ENCODE peak calls at places on chromosomes 6 and 20, in six cellular contexts. Q is HCT116, H is AG10803, C is GM20000, N is fibroblast of villous mesenchyme, G is H9. W is an unnamed sample.

GRCh38 chr20:50366270-50367103 is 143.7 kb upstream of the PTPN1 start:
- DNase-seq in C (no peak), Q (no peak), N (peak; percentile 96), G (no peak), H (peak; percentile 14), W (peak; percentile 8)

GRCh38 chr6:72619883-72620696 is 1.8 kb upstream of the KCNQ5 start:
- DNase-seq in C (peak; percentile 83), N (no peak), H (peak; percentile 42), G (peak; percentile 63), Q (no peak), W (no peak)

GRCh38 chr6:113293106-113293505 is 564.0 kb upstream of the MARCKS start:
- DNase-seq in C (peak; percentile 12), G (no peak), Q (no peak), N (no peak), H (peak; percentile 51), W (no peak)

GRCh38 chr20:1330075-1330830 is 1.3 kb upstream of the SDCBP2 start:
- DNase-seq in G (no peak), C (no peak), Q (no peak), N (peak; percentile 72), H (peak; percentile 38), W (no peak)

GRCh38 chr6:91691449-91691848 is 1104.6 kb upstream of the MAP3K7 start:
- DNase-seq in Q (no peak), H (no peak), C (no peak), G (no peak), N (no peak), W (no peak)

GRCh38 chr6:126480268-126480667 is 140.4 kb downstream of the CENPW start:
- DNase-seq in Q (no peak), N (no peak), C (no peak), G (no peak), H (no peak), W (no peak)

GRCh38 chr6:12718025-12718424 is 1.5 kb downstream of the PHACTR1 start:
- DNase-seq in G (no peak), Q (no peak), H (peak; percentile 89), N (no peak), C (no peak), W (no peak)

GRCh38 chr6:29705389-29706231 is 17.6 kb upstream of the HLA-F start:
- DNase-seq in N (peak; percentile 42), G (peak; percentile 47), Q (peak; percentile 48), H (peak; percentile 53), C (no peak), W (peak; percentile 13)

GRCh38 chr20:33658510-33658909 is 3.6 kb upstream of the C20orf144 start:
- DNase-seq in G (no peak), H (no peak), C (no peak), N (no peak), Q (no peak), W (no peak)

GRCh38 chr6:130967502-130968469 is 95.3 kb downstream of the EPB41L2 start:
- DNase-seq in N (no peak), G (no peak), C (no peak), Q (no peak), H (no peak), W (no peak)

GRCh38 chr6:157800420-157801237 is 22.4 kb upstream of the SNX9 start:
- DNase-seq in G (no peak), C (peak; percentile 61), N (peak; percentile 51), Q (no peak), H (peak; percentile 67), W (peak; percentile 46)

GRCh38 chr6:2186516-2186915 is 58.9 kb downstream of the GMDS start:
- DNase-seq in Q (no peak), C (peak; percentile 69), N (no peak), H (no peak), G (no peak), W (no peak)

GRCh38 chr20:61251529-61252393 is at the start of gene CDH4:
- DNase-seq in C (no peak), N (peak; percentile 8), H (no peak), Q (no peak), G (peak; percentile 45), W (no peak)

GRCh38 chr6:68876792-68877493 is 241.9 kb downstream of the ADGRB3 start:
- DNase-seq in H (peak; percentile 12), Q (no peak), G (no peak), N (peak; percentile 19), C (peak; percentile 17), W (no peak)

GRCh38 chr6:20134613-20135012 is 77.7 kb downstream of the MBOAT1 start:
- DNase-seq in C (no peak), G (no peak), N (no peak), Q (no peak), H (no peak), W (no peak)

GRCh38 chr6:25232478-25232877 is 46.7 kb upstream of the CARMIL1 start:
- DNase-seq in H (peak; percentile 86), C (no peak), Q (no peak), G (no peak), N (no peak), W (peak; percentile 59)

GRCh38 chr6:78324213-78324612 is 543.1 kb upstream of the IRAK1BP1 start:
- DNase-seq in H (no peak), C (no peak), Q (no peak), N (peak; percentile 13), G (no peak), W (no peak)

GRCh38 chr6:137879301-137879700 is 12.2 kb downstream of the TNFAIP3 start:
- DNase-seq in H (no peak), G (peak; percentile 34), C (no peak), Q (no peak), N (no peak), W (no peak)

GRCh38 chr6:137878070-137878809 is 11.2 kb downstream of the TNFAIP3 start:
- DNase-seq in G (no peak), C (no peak), H (no peak), Q (no peak), N (no peak), W (no peak)

GRCh38 chr6:137877113-137877512 is 10.1 kb downstream of the TNFAIP3 start:
- DNase-seq in Q (no peak), G (no peak), C (no peak), H (no peak), N (no peak), W (no peak)

GRCh38 chr6:137879885-137880430 is 12.9 kb downstream of the TNFAIP3 start:
- DNase-seq in Q (no peak), N (no peak), G (peak; percentile 34), C (no peak), H (no peak), W (no peak)

GRCh38 chr6:137878810-137879285 is 11.8 kb downstream of the TNFAIP3 start:
- DNase-seq in C (no peak), Q (no peak), H (no peak), G (peak; percentile 89), N (no peak), W (no peak)
- TF ChIP-seq CTCF in C (no peak), Q (no peak), H (peak; percentile 28), G (peak; percentile 67), N (no peak), W (no peak)

DNA sequence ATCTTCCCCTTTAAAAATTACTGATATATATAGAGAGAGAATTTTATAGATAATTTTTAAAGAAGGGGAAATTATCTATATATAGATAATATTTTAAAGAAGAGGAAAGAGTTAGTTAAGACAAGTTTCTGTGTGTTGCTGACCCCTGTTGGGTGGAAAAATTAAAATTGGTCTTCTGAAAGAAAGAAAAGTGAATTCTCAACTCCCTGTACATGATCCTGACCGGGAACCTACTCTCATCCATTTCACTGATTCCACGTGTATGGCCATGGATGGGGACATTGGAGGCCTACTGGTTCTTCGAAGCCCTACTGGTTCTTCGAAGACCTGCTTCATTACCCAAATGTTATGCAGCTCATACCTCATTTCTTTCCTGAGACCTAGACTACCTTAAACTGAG is 53.0 kb upstream of the TCF21 start:
- DNase-seq in Q (no peak), C (no peak), H (peak; percentile 14), N (peak; percentile 29), G (no peak), W (no peak)
- TF ChIP-seq CTCF in Q (no peak), C (no peak), H (peak; percentile 39), N (peak; percentile 28), G (no peak), W (no peak)

DNA sequence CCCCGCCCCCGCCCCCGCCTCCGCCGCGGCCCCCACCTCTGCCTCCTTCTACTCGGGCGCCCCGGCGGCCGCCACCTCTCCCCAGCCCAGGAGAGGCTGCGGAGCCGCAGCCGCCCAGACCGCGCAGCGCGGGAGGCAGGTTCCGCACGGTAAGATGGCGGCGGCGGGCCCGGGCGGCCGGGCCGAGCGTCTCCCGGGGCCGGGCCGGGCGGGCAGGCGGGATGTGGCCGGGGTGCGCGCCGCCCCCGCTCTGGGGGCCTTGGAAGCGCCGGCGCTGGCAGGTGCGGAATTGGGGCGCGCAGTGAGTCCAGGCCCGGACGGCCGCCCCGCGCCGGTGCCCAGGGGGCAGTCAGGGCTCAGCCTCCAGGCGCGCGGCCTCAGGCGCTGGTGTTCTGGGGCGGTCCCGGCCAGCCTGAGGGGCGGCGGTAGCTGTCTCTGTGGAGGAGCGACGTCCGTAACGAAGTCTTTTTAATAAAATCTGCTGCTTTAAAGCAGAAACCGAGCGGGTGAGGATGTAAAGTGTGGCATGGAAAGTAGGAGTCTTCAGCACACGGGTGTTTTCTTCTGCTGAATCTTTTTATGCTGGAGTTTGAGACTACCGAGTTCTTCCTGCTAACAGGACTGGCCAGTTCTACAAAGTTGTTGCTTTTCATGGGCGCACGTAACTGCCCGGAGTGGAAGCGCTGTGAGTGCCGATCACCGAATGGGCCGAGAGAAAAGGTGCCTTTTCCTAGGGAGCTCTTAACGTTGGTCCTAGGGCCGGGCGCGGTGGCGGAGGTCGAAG is at the start of gene GID8:
- DNase-seq in H (no peak), Q (no peak), G (no peak), N (peak; percentile 63), C (no peak), W (no peak)
- TF ChIP-seq CTCF in H (no peak), Q (no peak), G (no peak), N (no peak), C (no peak), W (no peak)

DNA sequence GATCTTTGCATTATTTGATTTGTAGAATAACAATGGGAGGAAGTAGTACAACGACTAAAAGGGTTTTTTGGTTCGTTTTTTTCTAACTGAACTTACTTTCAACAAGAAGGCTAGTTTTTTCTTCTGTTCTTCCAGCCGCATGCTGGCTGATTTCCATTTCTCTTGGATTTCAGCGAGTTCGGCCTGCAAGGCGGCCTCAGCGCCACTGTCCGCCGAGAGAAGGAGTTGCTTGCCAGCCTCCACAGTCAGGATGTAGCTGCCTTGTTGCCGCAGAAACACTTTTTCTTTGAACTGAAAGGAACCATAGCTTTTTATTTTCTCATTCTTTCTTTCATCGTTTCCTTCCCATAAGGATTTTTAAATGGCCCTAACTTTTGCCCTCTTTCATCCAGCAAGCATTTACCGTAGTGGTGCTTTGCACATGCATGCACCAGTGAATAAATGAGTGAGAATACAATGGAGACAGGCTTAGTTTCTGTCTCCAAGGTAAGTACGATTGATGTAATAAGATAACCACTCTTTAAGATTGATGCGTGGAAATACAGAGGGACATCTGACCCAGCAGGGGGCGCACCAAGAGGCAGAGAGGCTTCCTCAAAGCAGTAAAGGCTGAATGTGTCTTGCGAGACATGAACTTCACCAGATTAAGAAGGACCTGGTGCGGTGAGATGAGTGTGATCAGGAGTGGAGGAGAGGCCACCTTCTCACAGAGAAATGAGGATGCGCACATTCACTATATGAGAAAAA is 398.8 kb downstream of the ESR1 start:
- DNase-seq in C (no peak), Q (peak; percentile 13), N (peak; percentile 47), G (peak; percentile 57), H (peak; percentile 9), W (no peak)
- TF ChIP-seq CTCF in C (no peak), Q (peak; percentile 69), N (peak; percentile 64), G (peak; percentile 71), H (peak; percentile 45), W (peak; percentile 51)